ENCODE peak calls at places on chromosomes 3 and 15, in ten cellular contexts. W is anterior cingulate cortex; C is naive thymus-derived CD8-positive, alpha-beta T cell; R is astrocyte of the spinal cord; G is NCI-H1105; H is NCI-H1694; J is RPMI7951; Y is RKO; T is colonic mucosa; Z is RWPE1. M is an unnamed sample.

GRCh38 chr3:133426721-133427120 is 26.9 kb downstream of the BFSP2 start:
- DNase-seq in W (no peak), C (no peak), R (peak), G (no peak), H (no peak), J (no peak), Y (peak), T (no peak), Z (no peak), M (no peak)

GRCh38 chr3:149368850-149369497 is 8.5 kb downstream of the TM4SF1 start:
- DNase-seq in W (no peak), C (no peak), R (no peak), G (peak), H (no peak), J (no peak), Y (no peak), T (no peak), Z (no peak), M (no peak)

GRCh38 chr3:194025119-194025518 is 110.8 kb upstream of the HES1 start:
- DNase-seq in W (no peak), C (no peak), R (no peak), G (no peak), H (no peak), J (no peak), Y (no peak), T (no peak), Z (no peak), M (no peak)

GRCh38 chr3:5729852-5730251 is 542.3 kb downstream of the EDEM1 start:
- DNase-seq in W (no peak), C (no peak), R (no peak), G (no peak), H (no peak), J (no peak), Y (no peak), T (no peak), Z (no peak), M (peak)

GRCh38 chr3:99114565-99115291 is 213.2 kb upstream of the DCBLD2 start:
- DNase-seq in W (no peak), C (no peak), R (peak), G (no peak), H (no peak), J (peak), Y (peak), T (no peak), Z (peak), M (peak)

GRCh38 chr3:13424865-13425605 is 4.9 kb upstream of the NUP210 start:
- DNase-seq in W (no peak), C (no peak), R (no peak), G (no peak), H (no peak), J (no peak), Y (no peak), T (no peak), Z (no peak), M (no peak)

GRCh38 chr3:185654758-185655145 is 68.7 kb downstream of the SENP2 start:
- DNase-seq in W (no peak), C (no peak), R (no peak), G (no peak), H (no peak), J (no peak), Y (no peak), T (no peak), Z (no peak), M (no peak)

GRCh38 chr3:178072391-178072790 is 463.8 kb upstream of the KCNMB2 start:
- DNase-seq in W (no peak), C (no peak), R (no peak), G (no peak), H (no peak), J (no peak), Y (no peak), T (no peak), Z (no peak), M (no peak)

GRCh38 chr15:99708563-99708962 is 24.7 kb downstream of the LYSMD4 start:
- DNase-seq in W (no peak), C (no peak), R (peak), G (no peak), H (peak), J (peak), Y (no peak), T (peak), Z (peak), M (no peak)

GRCh38 chr3:30768703-30769550 is 125.5 kb downstream of the GADL1 start:
- DNase-seq in W (no peak), C (peak), R (peak), G (peak), H (peak), J (peak), Y (peak), T (peak), Z (no peak), M (peak)

M was measured in iPS DF 6.9.